ENCODE peak calls at places on chromosomes 11 and 22, in four cellular contexts. One of them, this sample, is unnamed.

GRCh38 chr11:113885897-113886296 is 10.5 kb upstream of the USP28 start:
- DNase-seq in A673: no peak
- DNase-seq in caudate nucleus: no peak
- DNase-seq in uterus: no peak
- DNase-seq in this sample: no peak

GRCh38 chr11:75597636-75598035 is 35.6 kb downstream of the SERPINH1 start:
- DNase-seq in A673: peak; percentile 61
- DNase-seq in caudate nucleus: no peak
- DNase-seq in uterus: no peak
- DNase-seq in this sample: no peak

GRCh38 chr22:38191746-38192474 is 9.9 kb upstream of the MAFF start:
- DNase-seq in A673: no peak
- DNase-seq in caudate nucleus: no peak
- DNase-seq in uterus: no peak
- DNase-seq in this sample: no peak

GRCh38 chr22:21977814-21978213 is 4.8 kb downstream of the TOP3B start:
- DNase-seq in A673: no peak
- DNase-seq in caudate nucleus: no peak
- DNase-seq in uterus: no peak
- DNase-seq in this sample: no peak

GRCh38 chr11:105821781-105822180 is 200.3 kb downstream of the MSANTD4 start:
- DNase-seq in A673: no peak
- DNase-seq in caudate nucleus: no peak
- DNase-seq in uterus: no peak
- DNase-seq in this sample: no peak

GRCh38 chr11:78147807-78148206 is 8.4 kb upstream of the ALG8 start:
- DNase-seq in A673: no peak
- DNase-seq in caudate nucleus: no peak
- DNase-seq in uterus: no peak
- DNase-seq in this sample: no peak

GRCh38 chr11:44763111-44763820 is 36.5 kb downstream of the TSPAN18 start:
- DNase-seq in A673: no peak
- DNase-seq in caudate nucleus: no peak
- DNase-seq in uterus: peak; percentile 17
- DNase-seq in this sample: no peak

GRCh38 chr11:114179234-114179941 is 116.8 kb upstream of the NNMT start:
- DNase-seq in A673: no peak
- DNase-seq in caudate nucleus: no peak
- DNase-seq in uterus: peak; percentile 84
- DNase-seq in this sample: peak; percentile 96

GRCh38 chr11:62390727-62391126 is 28.1 kb upstream of the SCGB1A1 start:
- DNase-seq in A673: no peak
- DNase-seq in caudate nucleus: no peak
- DNase-seq in uterus: no peak
- DNase-seq in this sample: no peak

GRCh38 chr11:78961186-78961782 is 386.6 kb upstream of the NARS2 start:
- DNase-seq in A673: peak; percentile 15
- DNase-seq in caudate nucleus: no peak
- DNase-seq in uterus: no peak
- DNase-seq in this sample: no peak

GRCh38 chr11:2524446-2525165 is 79.8 kb downstream of the KCNQ1 start:
- DNase-seq in A673: no peak
- DNase-seq in caudate nucleus: no peak
- DNase-seq in uterus: peak; percentile 7
- DNase-seq in this sample: no peak

GRCh38 chr22:22791438-22792181 is 96.0 kb upstream of the IGLL5 start:
- DNase-seq in A673: no peak
- DNase-seq in caudate nucleus: no peak
- DNase-seq in uterus: no peak
- DNase-seq in this sample: peak; percentile 85

GRCh38 chr11:119779195-119780071 is 50.4 kb upstream of the NECTIN1 start:
- DNase-seq in A673: no peak
- DNase-seq in caudate nucleus: no peak
- DNase-seq in uterus: no peak
- DNase-seq in this sample: no peak

GRCh38 chr11:123587559-123587958 is 66.9 kb downstream of the SCN3B start:
- DNase-seq in A673: no peak
- DNase-seq in caudate nucleus: no peak
- DNase-seq in uterus: no peak
- DNase-seq in this sample: no peak

GRCh38 chr11:118610220-118610772 is 2.9 kb downstream of the PHLDB1 start:
- DNase-seq in A673: no peak
- DNase-seq in caudate nucleus: no peak
- DNase-seq in uterus: peak; percentile 22
- DNase-seq in this sample: no peak

GRCh38 chr22:50696799-50697561 is 24.4 kb downstream of the SHANK3 start:
- DNase-seq in A673: peak; percentile 36
- DNase-seq in caudate nucleus: no peak
- DNase-seq in uterus: no peak
- DNase-seq in this sample: no peak

GRCh38 chr11:118322721-118323120 is 18.2 kb downstream of the CD3E start:
- DNase-seq in A673: no peak
- DNase-seq in caudate nucleus: no peak
- DNase-seq in uterus: no peak
- DNase-seq in this sample: no peak

DNA sequence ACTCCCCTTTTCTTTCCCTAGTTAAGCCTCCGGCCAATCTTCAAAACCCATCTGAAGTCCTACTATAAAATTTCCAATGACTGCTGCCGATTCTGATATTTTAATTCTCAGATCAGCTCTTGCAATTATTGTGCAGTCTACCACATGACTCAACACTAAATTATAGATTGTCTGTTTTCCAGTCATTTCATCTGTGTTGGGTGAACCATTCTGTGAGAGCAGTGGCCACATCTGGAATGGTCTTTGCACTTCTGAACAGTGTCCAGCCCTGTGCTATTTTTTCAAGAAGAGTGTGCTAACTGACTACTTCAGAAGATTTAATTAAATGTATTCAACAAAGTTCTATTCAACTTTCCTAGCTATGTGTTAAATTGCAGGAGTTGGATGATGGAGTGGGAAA is 47.2 kb upstream of the MMP7 start:
- DNase-seq in A673: no peak
- DNase-seq in caudate nucleus: no peak
- DNase-seq in uterus: no peak
- DNase-seq in this sample: no peak
- H3K27ac ChIP-seq in A673: no peak overlapping the region
- H3K27ac ChIP-seq in caudate nucleus: no peak overlapping the region
- H3K27ac ChIP-seq in uterus: no peak overlapping the region
- H3K27ac ChIP-seq in this sample: no peak overlapping the region

GRCh38 chr22:19196841-19197612 is 18.5 kb upstream of the SLC25A1 start:
- DNase-seq in A673: no peak
- DNase-seq in caudate nucleus: no peak
- DNase-seq in uterus: no peak
- DNase-seq in this sample: no peak
- H3K27ac ChIP-seq in A673: no peak overlapping the region
- H3K27ac ChIP-seq in caudate nucleus: no peak overlapping the region
- H3K27ac ChIP-seq in uterus: no peak overlapping the region
- H3K27ac ChIP-seq in this sample: no peak overlapping the region

DNA sequence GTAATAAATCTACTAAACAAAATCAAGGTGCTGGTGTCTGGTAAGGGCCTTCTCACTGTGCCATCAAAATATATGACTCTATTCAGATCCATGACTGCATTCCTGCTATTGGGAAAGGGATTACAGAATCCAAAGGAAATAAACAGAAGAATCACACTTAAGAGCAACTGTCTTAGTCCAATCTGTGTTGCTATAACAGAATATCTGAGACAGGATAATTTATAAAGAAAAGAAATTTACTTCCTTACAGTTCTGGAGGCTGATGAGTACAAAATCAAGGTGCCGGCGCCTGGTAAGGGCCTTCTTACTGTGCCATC is 51.4 kb downstream of the ALG9 start:
- DNase-seq in A673: no peak
- DNase-seq in caudate nucleus: no peak
- DNase-seq in uterus: no peak
- DNase-seq in this sample: no peak
- H3K27ac ChIP-seq in A673: peak overlapping the region; percentile 84
- H3K27ac ChIP-seq in caudate nucleus: peak overlapping the region; percentile 31
- H3K27ac ChIP-seq in uterus: peak overlapping the region; percentile 74
- H3K27ac ChIP-seq in this sample: peak overlapping the region; percentile 70

GRCh38 chr11:65492637-65493366 is 6.0 kb upstream of the MALAT1 start:
- DNase-seq in A673: peak; percentile 94
- DNase-seq in caudate nucleus: no peak
- DNase-seq in uterus: peak; percentile 88
- DNase-seq in this sample: no peak
- H3K27ac ChIP-seq in A673: peak overlapping the region; percentile 90
- H3K27ac ChIP-seq in caudate nucleus: peak overlapping the region; percentile 99
- H3K27ac ChIP-seq in uterus: peak overlapping the region; percentile 97
- H3K27ac ChIP-seq in this sample: peak overlapping the region; percentile 99

GRCh38 chr22:47152236-47152635 is 389.8 kb downstream of the TBC1D22A start:
- DNase-seq in A673: no peak
- DNase-seq in caudate nucleus: no peak
- DNase-seq in uterus: no peak
- DNase-seq in this sample: no peak
- H3K27ac ChIP-seq in A673: no peak overlapping the region
- H3K27ac ChIP-seq in caudate nucleus: no peak overlapping the region
- H3K27ac ChIP-seq in uterus: no peak overlapping the region
- H3K27ac ChIP-seq in this sample: no peak overlapping the region

GRCh38 chr11:46362146-46363030 is 15.1 kb downstream of the DGKZ start:
- DNase-seq in A673: no peak
- DNase-seq in caudate nucleus: no peak
- DNase-seq in uterus: no peak
- DNase-seq in this sample: no peak
- H3K27ac ChIP-seq in A673: peak overlapping the region; percentile 85
- H3K27ac ChIP-seq in caudate nucleus: peak overlapping the region; percentile 85
- H3K27ac ChIP-seq in uterus: peak overlapping the region; percentile 67
- H3K27ac ChIP-seq in this sample: peak overlapping the region; percentile 74

GRCh38 chr11:63920126-63920869 is 3.3 kb upstream of the RCOR2 start:
- DNase-seq in A673: no peak
- DNase-seq in caudate nucleus: peak; percentile 67
- DNase-seq in uterus: peak; percentile 71
- DNase-seq in this sample: no peak
- H3K27ac ChIP-seq in A673: no peak overlapping the region
- H3K27ac ChIP-seq in caudate nucleus: peak overlapping the region; percentile 86
- H3K27ac ChIP-seq in uterus: peak overlapping the region; percentile 76
- H3K27ac ChIP-seq in this sample: peak overlapping the region; percentile 85

GRCh38 chr11:109073032-109073822 is 348.8 kb upstream of the C11orf87 start:
- DNase-seq in A673: no peak
- DNase-seq in caudate nucleus: no peak
- DNase-seq in uterus: no peak
- DNase-seq in this sample: no peak

GRCh38 chr11:109077340-109077927 is 344.6 kb upstream of the C11orf87 start:
- DNase-seq in A673: no peak
- DNase-seq in caudate nucleus: no peak
- DNase-seq in uterus: no peak
- DNase-seq in this sample: no peak

GRCh38 chr11:109076870-109077269 is 345.1 kb upstream of the C11orf87 start:
- DNase-seq in A673: no peak
- DNase-seq in caudate nucleus: no peak
- DNase-seq in uterus: no peak
- DNase-seq in this sample: peak; percentile 34

GRCh38 chr11:109075976-109076375 is 346.0 kb upstream of the C11orf87 start:
- DNase-seq in A673: no peak
- DNase-seq in caudate nucleus: no peak
- DNase-seq in uterus: no peak
- DNase-seq in this sample: no peak

DNA sequence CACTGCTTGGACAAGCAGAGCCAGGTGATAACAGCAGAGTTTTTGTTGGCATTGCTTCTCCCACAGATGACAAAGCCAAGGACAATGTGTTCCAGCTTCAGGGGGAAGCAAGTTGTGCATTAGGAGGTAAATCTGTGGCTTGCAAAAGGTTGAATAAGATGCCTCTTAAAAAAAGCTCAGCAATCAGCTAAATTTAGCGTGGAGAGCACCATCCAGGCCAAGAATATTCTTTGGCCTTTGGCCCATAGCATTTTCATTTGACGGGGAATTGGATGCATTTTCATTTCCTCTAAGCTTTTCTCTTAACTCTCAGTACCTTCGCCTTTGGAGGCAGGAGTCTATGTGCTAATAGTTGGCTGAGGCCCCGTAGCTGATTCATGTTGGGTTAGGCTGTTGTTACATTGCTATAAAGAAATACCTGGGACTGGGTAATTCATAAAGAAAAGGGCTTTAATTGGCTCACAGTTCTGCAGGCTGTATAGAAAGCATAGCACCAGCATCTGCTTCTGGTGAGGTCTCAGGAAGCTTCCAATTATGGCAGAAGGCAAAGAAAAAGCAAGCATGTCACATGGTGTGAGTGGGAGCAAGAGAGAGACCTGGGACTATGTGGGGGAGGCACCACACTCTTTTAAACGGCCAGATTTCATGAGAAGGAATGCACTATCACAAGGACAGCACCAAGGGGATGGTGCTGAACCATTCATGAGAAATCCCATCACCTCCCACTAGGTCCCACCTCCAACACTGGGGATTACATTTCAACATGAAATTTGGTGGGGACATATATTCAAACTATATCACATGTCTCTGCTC is 350.1 kb upstream of the C11orf87 start:
- DNase-seq in A673: no peak
- DNase-seq in caudate nucleus: no peak
- DNase-seq in uterus: peak; percentile 54
- DNase-seq in this sample: peak; percentile 87
- H3K27ac ChIP-seq in A673: no peak overlapping the region
- H3K27ac ChIP-seq in caudate nucleus: no peak overlapping the region
- H3K27ac ChIP-seq in uterus: peak overlapping the region; percentile 54
- H3K27ac ChIP-seq in this sample: peak overlapping the region; percentile 65

This sample was measured in esophagus muscularis mucosa.